ENCODE peak calls at places on chromosomes 1 and 21, in eight cellular contexts. One of them, this sample, is unnamed. For H3K27me3, the result is how much of the 10 kb centered on the place peaks cover.

GRCh38 chr1:38744452-38745350 is 114.9 kb downstream of the RRAGC start:
- DNase-seq in right cardiac atrium: no peak
- DNase-seq in endodermal cell: no peak
- DNase-seq in GM23338: no peak
- DNase-seq in fibroblast of lung: no peak
- DNase-seq in uterus: no peak
- DNase-seq in CD4-positive, alpha-beta T cell: no peak
- DNase-seq in colonic mucosa: no peak
- DNase-seq in this sample: no peak

GRCh38 chr21:37398697-37399096 is 32.1 kb downstream of the DYRK1A start:
- DNase-seq in right cardiac atrium: no peak
- DNase-seq in endodermal cell: no peak
- DNase-seq in GM23338: no peak
- DNase-seq in fibroblast of lung: no peak
- DNase-seq in uterus: no peak
- DNase-seq in CD4-positive, alpha-beta T cell: no peak
- DNase-seq in colonic mucosa: no peak
- DNase-seq in this sample: no peak

GRCh38 chr1:183567584-183567983 is 22.7 kb downstream of the NCF2 start:
- DNase-seq in right cardiac atrium: peak
- DNase-seq in endodermal cell: peak
- DNase-seq in GM23338: no peak
- DNase-seq in fibroblast of lung: peak
- DNase-seq in uterus: no peak
- DNase-seq in CD4-positive, alpha-beta T cell: no peak
- DNase-seq in colonic mucosa: peak
- DNase-seq in this sample: peak

GRCh38 chr1:79859212-79859948 is 852.9 kb upstream of the ADGRL4 start:
- DNase-seq in right cardiac atrium: no peak
- DNase-seq in endodermal cell: no peak
- DNase-seq in GM23338: no peak
- DNase-seq in fibroblast of lung: peak
- DNase-seq in uterus: no peak
- DNase-seq in CD4-positive, alpha-beta T cell: no peak
- DNase-seq in colonic mucosa: no peak
- DNase-seq in this sample: no peak

GRCh38 chr1:7265771-7266371 is 480.6 kb downstream of the CAMTA1 start:
- DNase-seq in right cardiac atrium: no peak
- DNase-seq in endodermal cell: peak
- DNase-seq in GM23338: no peak
- DNase-seq in fibroblast of lung: peak
- DNase-seq in uterus: no peak
- DNase-seq in CD4-positive, alpha-beta T cell: no peak
- DNase-seq in colonic mucosa: peak
- DNase-seq in this sample: no peak

GRCh38 chr21:39014751-39015150 is 168.5 kb downstream of the PSMG1 start:
- DNase-seq in right cardiac atrium: no peak
- DNase-seq in endodermal cell: no peak
- DNase-seq in GM23338: no peak
- DNase-seq in fibroblast of lung: peak
- DNase-seq in uterus: no peak
- DNase-seq in CD4-positive, alpha-beta T cell: no peak
- DNase-seq in colonic mucosa: no peak
- DNase-seq in this sample: no peak

GRCh38 chr1:43781574-43781973 is 74.2 kb downstream of the ST3GAL3 start:
- DNase-seq in right cardiac atrium: no peak
- DNase-seq in endodermal cell: no peak
- DNase-seq in GM23338: no peak
- DNase-seq in fibroblast of lung: no peak
- DNase-seq in uterus: no peak
- DNase-seq in CD4-positive, alpha-beta T cell: no peak
- DNase-seq in colonic mucosa: no peak
- DNase-seq in this sample: no peak

GRCh38 chr1:54403377-54403776 is 2.8 kb downstream of the SSBP3 start:
- DNase-seq in right cardiac atrium: no peak
- DNase-seq in endodermal cell: no peak
- DNase-seq in GM23338: peak
- DNase-seq in fibroblast of lung: no peak
- DNase-seq in uterus: no peak
- DNase-seq in CD4-positive, alpha-beta T cell: no peak
- DNase-seq in colonic mucosa: no peak
- DNase-seq in this sample: no peak

GRCh38 chr1:119806489-119806888 is 4.8 kb downstream of the REG4 start:
- DNase-seq in right cardiac atrium: no peak
- DNase-seq in endodermal cell: no peak
- DNase-seq in GM23338: no peak
- DNase-seq in fibroblast of lung: no peak
- DNase-seq in uterus: no peak
- DNase-seq in CD4-positive, alpha-beta T cell: no peak
- DNase-seq in colonic mucosa: no peak
- DNase-seq in this sample: no peak

GRCh38 chr1:161987872-161988271 is 35.8 kb downstream of the OLFML2B start:
- DNase-seq in right cardiac atrium: no peak
- DNase-seq in endodermal cell: no peak
- DNase-seq in GM23338: no peak
- DNase-seq in fibroblast of lung: no peak
- DNase-seq in uterus: peak
- DNase-seq in CD4-positive, alpha-beta T cell: no peak
- DNase-seq in colonic mucosa: no peak
- DNase-seq in this sample: no peak

GRCh38 chr21:32770514-32771133 is 931 bp downstream of the PAXBP1 start:
- DNase-seq in right cardiac atrium: no peak
- DNase-seq in endodermal cell: no peak
- DNase-seq in GM23338: no peak
- DNase-seq in fibroblast of lung: no peak
- DNase-seq in uterus: no peak
- DNase-seq in CD4-positive, alpha-beta T cell: no peak
- DNase-seq in colonic mucosa: no peak
- DNase-seq in this sample: peak

GRCh38 chr1:22978299-22978698 is 5.6 kb upstream of the LACTBL1 start:
- DNase-seq in right cardiac atrium: no peak
- DNase-seq in endodermal cell: no peak
- DNase-seq in GM23338: no peak
- DNase-seq in fibroblast of lung: peak
- DNase-seq in uterus: no peak
- DNase-seq in CD4-positive, alpha-beta T cell: no peak
- DNase-seq in colonic mucosa: no peak
- DNase-seq in this sample: no peak

GRCh38 chr21:43748622-43749021 is 27.5 kb downstream of the CSTB start:
- DNase-seq in right cardiac atrium: no peak
- DNase-seq in endodermal cell: no peak
- DNase-seq in GM23338: no peak
- DNase-seq in fibroblast of lung: no peak
- DNase-seq in uterus: no peak
- DNase-seq in CD4-positive, alpha-beta T cell: no peak
- DNase-seq in colonic mucosa: no peak
- DNase-seq in this sample: no peak

GRCh38 chr1:9413877-9414213 is 121.2 kb downstream of the SPSB1 start:
- DNase-seq in right cardiac atrium: peak
- DNase-seq in endodermal cell: no peak
- DNase-seq in GM23338: no peak
- DNase-seq in fibroblast of lung: no peak
- DNase-seq in uterus: no peak
- DNase-seq in CD4-positive, alpha-beta T cell: no peak
- DNase-seq in colonic mucosa: no peak
- DNase-seq in this sample: no peak

DNA sequence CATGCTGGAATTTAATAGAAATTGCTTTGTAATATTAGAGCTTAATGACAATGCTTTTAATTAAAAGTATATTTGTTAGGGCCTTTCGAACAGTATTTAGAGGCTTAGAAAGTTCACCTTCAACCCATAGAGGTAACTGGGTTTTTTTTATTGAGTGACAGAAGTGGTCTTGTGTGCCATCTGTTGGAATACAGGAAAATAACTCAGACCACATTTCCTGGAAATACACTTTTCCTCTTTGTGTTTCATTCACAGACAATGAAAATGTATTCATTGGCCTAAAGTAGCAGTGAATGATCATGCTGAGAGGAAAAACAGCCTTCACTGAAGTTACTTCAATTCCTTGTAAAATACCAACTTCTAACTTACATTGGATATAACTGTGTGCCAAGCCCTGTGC is 83.6 kb upstream of the L1TD1 start:
- DNase-seq in right cardiac atrium: no peak
- DNase-seq in endodermal cell: no peak
- DNase-seq in GM23338: no peak
- DNase-seq in fibroblast of lung: no peak
- DNase-seq in uterus: no peak
- DNase-seq in CD4-positive, alpha-beta T cell: no peak
- DNase-seq in colonic mucosa: no peak
- DNase-seq in this sample: no peak
- H3K27me3 ChIP-seq in right cardiac atrium: under half
- H3K27me3 ChIP-seq in endodermal cell: under half
- H3K27me3 ChIP-seq in GM23338: under half
- H3K27me3 ChIP-seq in fibroblast of lung: under half
- H3K27me3 ChIP-seq in uterus: under half
- H3K27me3 ChIP-seq in CD4-positive, alpha-beta T cell: under half
- H3K27me3 ChIP-seq in colonic mucosa: under half
- H3K27me3 ChIP-seq in this sample: under half

DNA sequence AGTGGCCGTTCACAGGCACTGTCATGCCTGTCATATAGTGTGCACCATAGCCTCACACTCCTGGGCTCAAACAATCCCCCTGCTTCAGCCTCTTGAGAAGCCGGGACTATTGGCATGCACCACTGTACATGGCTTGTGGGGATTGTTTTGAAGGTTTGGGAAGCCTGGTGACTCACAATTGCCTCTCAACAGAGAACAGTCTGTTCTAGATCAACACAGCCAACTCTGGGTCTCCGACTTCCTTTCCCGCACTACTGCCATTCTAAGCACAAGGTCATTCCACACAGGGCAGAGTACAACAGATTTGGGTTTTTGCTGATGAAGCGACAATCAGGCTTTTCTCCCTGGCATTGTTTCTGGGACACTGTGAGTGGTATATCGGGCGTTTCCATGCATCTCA is 15.5 kb upstream of the AHCTF1 start:
- DNase-seq in right cardiac atrium: peak
- DNase-seq in endodermal cell: no peak
- DNase-seq in GM23338: no peak
- DNase-seq in fibroblast of lung: peak
- DNase-seq in uterus: peak
- DNase-seq in CD4-positive, alpha-beta T cell: no peak
- DNase-seq in colonic mucosa: peak
- DNase-seq in this sample: peak
- H3K27me3 ChIP-seq in right cardiac atrium: under half
- H3K27me3 ChIP-seq in endodermal cell: under half
- H3K27me3 ChIP-seq in GM23338: under half
- H3K27me3 ChIP-seq in fibroblast of lung: under half
- H3K27me3 ChIP-seq in uterus: under half
- H3K27me3 ChIP-seq in CD4-positive, alpha-beta T cell: under half
- H3K27me3 ChIP-seq in colonic mucosa: under half
- H3K27me3 ChIP-seq in this sample: under half

DNA sequence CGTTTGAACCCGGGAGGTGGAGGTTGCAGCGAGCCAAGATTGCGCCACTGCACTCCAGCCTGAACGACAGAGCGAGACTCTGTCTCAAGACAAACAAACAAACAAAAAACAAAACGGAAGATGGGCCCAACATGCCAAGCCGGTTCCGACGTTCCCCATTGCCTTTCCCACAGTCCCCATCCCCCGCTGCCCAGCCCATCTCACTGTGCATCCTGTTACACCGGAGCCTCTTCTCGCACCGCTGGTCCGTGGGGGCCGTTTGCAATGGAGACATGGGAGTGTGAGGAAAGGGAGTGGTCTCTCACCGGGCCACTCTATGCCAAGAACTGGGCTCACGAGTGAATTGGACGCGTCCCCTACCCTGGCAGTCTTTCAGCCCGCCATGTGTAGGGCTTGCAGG is 1.3 kb upstream of the CFAP74 start:
- DNase-seq in right cardiac atrium: no peak
- DNase-seq in endodermal cell: no peak
- DNase-seq in GM23338: no peak
- DNase-seq in fibroblast of lung: no peak
- DNase-seq in uterus: no peak
- DNase-seq in CD4-positive, alpha-beta T cell: no peak
- DNase-seq in colonic mucosa: no peak
- DNase-seq in this sample: no peak
- H3K27me3 ChIP-seq in right cardiac atrium: under half
- H3K27me3 ChIP-seq in endodermal cell: under half
- H3K27me3 ChIP-seq in GM23338: under half
- H3K27me3 ChIP-seq in fibroblast of lung: under half
- H3K27me3 ChIP-seq in uterus: under half
- H3K27me3 ChIP-seq in CD4-positive, alpha-beta T cell: under half
- H3K27me3 ChIP-seq in colonic mucosa: under half
- H3K27me3 ChIP-seq in this sample: under half

GRCh38 chr1:109559995-109560394 is 11.6 kb downstream of the GNAI3 start:
- DNase-seq in right cardiac atrium: no peak
- DNase-seq in endodermal cell: no peak
- DNase-seq in GM23338: no peak
- DNase-seq in fibroblast of lung: no peak
- DNase-seq in uterus: no peak
- DNase-seq in CD4-positive, alpha-beta T cell: no peak
- DNase-seq in colonic mucosa: no peak
- DNase-seq in this sample: no peak

GRCh38 chr1:109556563-109556962 is 8.1 kb downstream of the GNAI3 start:
- DNase-seq in right cardiac atrium: no peak
- DNase-seq in endodermal cell: no peak
- DNase-seq in GM23338: no peak
- DNase-seq in fibroblast of lung: no peak
- DNase-seq in uterus: no peak
- DNase-seq in CD4-positive, alpha-beta T cell: no peak
- DNase-seq in colonic mucosa: no peak
- DNase-seq in this sample: no peak

GRCh38 chr1:109557520-109557919 is 9.1 kb downstream of the GNAI3 start:
- DNase-seq in right cardiac atrium: no peak
- DNase-seq in endodermal cell: no peak
- DNase-seq in GM23338: no peak
- DNase-seq in fibroblast of lung: no peak
- DNase-seq in uterus: no peak
- DNase-seq in CD4-positive, alpha-beta T cell: no peak
- DNase-seq in colonic mucosa: no peak
- DNase-seq in this sample: no peak
- H3K27me3 ChIP-seq in right cardiac atrium: under half
- H3K27me3 ChIP-seq in endodermal cell: under half
- H3K27me3 ChIP-seq in GM23338: under half
- H3K27me3 ChIP-seq in fibroblast of lung: under half
- H3K27me3 ChIP-seq in uterus: under half
- H3K27me3 ChIP-seq in CD4-positive, alpha-beta T cell: under half
- H3K27me3 ChIP-seq in colonic mucosa: under half
- H3K27me3 ChIP-seq in this sample: under half